ENCODE peak calls at places on chromosomes 5 and 9, in six cellular contexts. R, W, C, H, U and M are unnamed samples.

GRCh38 chr5:73311291-73312110 is 137.1 kb downstream of the FOXD1 start:
- DNase-seq in R (peak), C (no peak), H (no peak), W (peak), U (peak), M (peak)

GRCh38 chr5:143200781-143201398 is 202.6 kb downstream of the NR3C1 start:
- DNase-seq in U (no peak), H (no peak), R (peak), W (peak), C (no peak), M (no peak)

GRCh38 chr9:95813923-95814322 is 61.6 kb upstream of the ERCC6L2 start:
- DNase-seq in U (no peak), H (no peak), C (no peak), W (no peak), R (no peak), M (no peak)

GRCh38 chr9:115888131-115888530 is 265.5 kb upstream of the PAPPA start:
- DNase-seq in W (no peak), R (no peak), H (no peak), U (no peak), C (no peak), M (no peak)

GRCh38 chr9:16866542-16866941 is 3.9 kb downstream of the BNC2 start:
- DNase-seq in W (no peak), R (peak), H (no peak), U (no peak), C (no peak), M (no peak)

GRCh38 chr9:129835860-129836223 is 584 bp downstream of the USP20 start:
- DNase-seq in U (peak), C (no peak), W (no peak), H (no peak), R (peak), M (no peak)

GRCh38 chr9:123070210-123070609 is 36.7 kb downstream of the GPR21 start:
- DNase-seq in C (no peak), R (no peak), W (no peak), U (no peak), H (no peak), M (no peak)

GRCh38 chr9:93218161-93218560 is 34.2 kb downstream of the WNK2 start:
- DNase-seq in W (no peak), C (no peak), R (no peak), H (no peak), U (no peak), M (no peak)

GRCh38 chr5:418681-419121 is 24.3 kb upstream of the EXOC3 start:
- DNase-seq in W (peak), R (peak), U (no peak), C (peak), H (peak), M (no peak)

GRCh38 chr9:118643118-118643517 is 726.1 kb downstream of the BRINP1 start:
- DNase-seq in W (no peak), U (peak), R (no peak), H (no peak), C (no peak), M (peak)

GRCh38 chr5:135155616-135156214 is 121.7 kb upstream of the PITX1 start:
- DNase-seq in U (no peak), R (no peak), W (no peak), H (no peak), C (no peak), M (no peak)

GRCh38 chr9:131769361-131769760 is 29.5 kb upstream of the RAPGEF1 start:
- DNase-seq in U (no peak), C (no peak), R (no peak), W (no peak), H (no peak), M (no peak)

GRCh38 chr5:80318212-80318611 is 1.6 kb upstream of the SPZ1 start:
- DNase-seq in R (peak), H (peak), W (no peak), C (no peak), U (no peak), M (no peak)

GRCh38 chr5:176296-176823 is 14.9 kb upstream of the LRRC14B start:
- DNase-seq in U (no peak), C (peak), H (no peak), W (no peak), R (no peak), M (no peak)

GRCh38 chr5:134626369-134627014 is 6.1 kb downstream of the SAR1B start:
- DNase-seq in H (no peak), C (no peak), U (no peak), R (peak), W (peak), M (no peak)

DNA sequence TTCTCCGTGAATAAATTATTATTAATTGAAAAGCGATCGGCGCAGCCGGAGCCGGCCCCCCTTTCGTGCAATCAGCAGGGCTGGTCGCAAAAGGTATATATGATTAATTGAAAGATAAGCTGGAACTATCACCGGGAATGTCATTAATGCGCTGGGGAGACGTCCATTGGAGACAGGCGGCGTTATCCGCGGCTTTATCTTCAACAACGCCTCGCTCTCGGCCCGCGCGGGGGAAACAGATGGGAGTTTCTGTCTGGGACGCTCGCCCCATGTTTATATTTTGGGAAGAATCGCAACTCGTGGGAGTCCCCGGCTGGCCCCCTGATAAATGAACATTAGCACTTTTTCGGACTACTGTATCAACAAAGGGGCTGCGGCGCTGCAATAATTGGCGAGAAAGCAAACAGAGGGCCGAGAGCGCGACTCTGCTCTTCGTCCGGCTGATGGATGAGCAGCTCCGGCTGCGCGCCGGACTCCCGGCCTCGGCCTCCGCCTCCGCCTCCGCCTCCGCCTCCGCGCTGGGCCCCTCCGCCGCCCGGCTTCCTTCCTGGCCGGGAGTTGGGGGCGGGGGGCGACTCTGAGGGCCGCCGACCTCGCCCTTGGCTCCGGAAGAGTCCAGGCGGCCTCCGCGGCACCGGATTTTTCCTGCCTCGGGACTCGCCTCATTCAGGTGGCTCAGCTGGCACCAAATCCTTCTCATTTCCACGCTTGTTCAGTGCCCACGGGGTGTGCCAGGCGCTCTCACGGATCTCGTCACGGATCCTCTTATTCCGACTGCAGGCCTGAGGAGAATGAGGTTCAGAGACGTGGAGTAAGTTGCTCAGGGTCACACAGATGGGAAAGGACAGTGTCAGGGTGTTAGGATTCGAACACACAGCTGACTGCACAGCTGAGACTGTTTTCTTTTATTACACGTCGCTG is 3.6 kb upstream of the NKX2-5 start:
- DNase-seq in C (no peak), R (no peak), W (no peak), H (no peak), U (peak), M (no peak)
- H3K4me3 ChIP-seq in C (peak), R (no peak), W (no peak), H (no peak), U (peak), M (no peak)

GRCh38 chr5:39009981-39010380 is 64.2 kb downstream of the RICTOR start:
- DNase-seq in H (no peak), R (no peak), C (no peak), W (no peak), U (no peak), M (no peak)

GRCh38 chr5:39006650-39007049 is 67.5 kb downstream of the RICTOR start:
- DNase-seq in C (no peak), U (no peak), H (no peak), R (no peak), W (no peak), M (no peak)

GRCh38 chr5:39009280-39009679 is 64.9 kb downstream of the RICTOR start:
- DNase-seq in W (no peak), U (no peak), C (no peak), H (no peak), R (no peak), M (no peak)

GRCh38 chr5:39001683-39002082 is 72.5 kb downstream of the RICTOR start:
- DNase-seq in U (no peak), H (no peak), C (no peak), W (no peak), R (no peak), M (no peak)

GRCh38 chr5:39005566-39006232 is 68.5 kb downstream of the RICTOR start:
- DNase-seq in U (peak), R (peak), C (no peak), W (no peak), H (no peak), M (no peak)
- TF ChIP-seq CTCF in U (peak), R (no peak), C (no peak), W (peak), H (no peak), M (peak)

GRCh38 chr5:96125335-96125891 is 163.8 kb upstream of the ELL2 start:
- DNase-seq in R (no peak), U (no peak), W (no peak), C (no peak), H (no peak), M (no peak)
- H3K4me3 ChIP-seq in R (no peak), U (no peak), W (no peak), C (no peak), H (no peak), M (no peak)

GRCh38 chr5:76602094-76602726 is 21.0 kb downstream of the F2RL2 start:
- DNase-seq in W (no peak), C (no peak), R (peak), H (no peak), U (no peak), M (no peak)
- TF ChIP-seq CTCF in W (peak), C (no peak), R (peak), H (no peak), U (peak), M (peak)